ENCODE peak calls at places on chromosome X, in ten cellular contexts. Z, U, O, G, J, L, K, D, B and X are unnamed samples.
A peak's percentile ranks its signal among the peaks of the same experiment; 100 is the strongest.

GRCh38 chrX:155216940-155217450 is 735 bp downstream of the VBP1 start:
- DNase-seq in O (peak; percentile 19), Z (peak; percentile 28), G (no peak), L (no peak), B (no peak), D (no peak), J (no peak), K (no peak), U (no peak), X (no peak)

GRCh38 chrX:48835524-48836329 is at the start of gene PCSK1N:
- DNase-seq in Z (no peak), J (peak; percentile 65), D (no peak), L (no peak), U (no peak), G (no peak), O (peak; percentile 51), K (no peak), B (peak; percentile 59), X (no peak)

GRCh38 chrX:68719904-68720614 is 72.6 kb downstream of the STARD8 start:
- DNase-seq in B (peak; percentile 16), D (peak; percentile 14), U (no peak), K (peak; percentile 57), L (no peak), Z (no peak), J (peak; percentile 46), G (no peak), O (peak; percentile 17), X (no peak)

GRCh38 chrX:118839334-118839958 is 15.8 kb downstream of the ZCCHC12 start:
- DNase-seq in J (peak; percentile 92), K (peak; percentile 93), G (peak; percentile 31), Z (no peak), U (no peak), L (peak; percentile 78), B (peak; percentile 80), O (peak; percentile 88), D (peak; percentile 84), X (no peak)

GRCh38 chrX:119573840-119574393 is 446 bp upstream of the UBE2A start:
- DNase-seq in G (peak; percentile 51), O (no peak), K (no peak), Z (peak; percentile 31), J (no peak), L (peak; percentile 17), D (no peak), U (no peak), B (peak; percentile 57), X (no peak)

GRCh38 chrX:16444353-16444752 is 205.6 kb upstream of the S100G start:
- DNase-seq in J (no peak), O (no peak), B (no peak), Z (peak; percentile 84), L (no peak), U (peak; percentile 52), G (peak; percentile 78), D (no peak), K (no peak), X (no peak)

GRCh38 chrX:129678176-129678880 is 23.6 kb upstream of the APLN start:
- DNase-seq in L (peak; percentile 33), Z (no peak), G (no peak), J (peak; percentile 91), K (no peak), B (peak; percentile 69), O (peak; percentile 23), D (peak; percentile 72), U (no peak), X (no peak)

GRCh38 chrX:10677490-10677889 is 57.1 kb upstream of the MID1 start:
- DNase-seq in D (no peak), B (no peak), L (no peak), U (no peak), G (no peak), Z (no peak), K (no peak), O (no peak), J (no peak), X (no peak)

GRCh38 chrX:113996781-113997180 is 587.1 kb upstream of the HTR2C start:
- DNase-seq in L (no peak), O (no peak), J (no peak), Z (no peak), B (no peak), U (no peak), K (no peak), D (no peak), G (no peak), X (no peak)

GRCh38 chrX:26914232-26914631 is 548.9 kb downstream of the PPP4R3C start:
- DNase-seq in L (no peak), O (no peak), B (no peak), J (no peak), K (no peak), G (no peak), D (no peak), Z (no peak), U (no peak), X (no peak)

GRCh38 chrX:10126044-10126443 is 30.7 kb upstream of the CLCN4 start:
- DNase-seq in G (no peak), L (no peak), K (no peak), J (peak; percentile 77), D (no peak), U (no peak), Z (no peak), B (no peak), O (no peak), X (no peak)

GRCh38 chrX:45400380-45400779 is 199.7 kb upstream of the DIPK2B start:
- DNase-seq in K (no peak), D (no peak), L (no peak), B (no peak), Z (peak; percentile 82), J (no peak), G (peak; percentile 73), O (no peak), U (peak; percentile 57), X (no peak)
- H3K4me3 ChIP-seq in K (no peak overlapping the region), D (no peak overlapping the region), L (no peak overlapping the region), B (no peak overlapping the region), Z (no peak overlapping the region), J (no peak overlapping the region), G (no peak overlapping the region), O (no peak overlapping the region), U (no peak overlapping the region), X (no peak overlapping the region)

GRCh38 chrX:30504309-30504708 is 73.3 kb downstream of the TASL start:
- DNase-seq in O (peak; percentile 20), L (no peak), K (no peak), D (no peak), J (no peak), U (peak; percentile 36), B (peak; percentile 30), Z (peak; percentile 22), G (peak; percentile 45), X (no peak)
- TF ChIP-seq CTCF in O (peak; percentile 68), L (peak; percentile 49), K (no peak), D (peak; percentile 32), J (peak; percentile 35), U (peak; percentile 18), B (peak; percentile 60), Z (peak; percentile 35), G (peak; percentile 41), X (peak; percentile 20)

GRCh38 chrX:24026403-24026801 is 584 bp downstream of the KLHL15 start:
- DNase-seq in B (peak; percentile 29), K (no peak), L (no peak), J (no peak), G (peak; percentile 36), Z (no peak), O (peak; percentile 23), D (no peak), U (no peak), X (no peak)

GRCh38 chrX:24027985-24028384 is 999 bp upstream of the KLHL15 start:
- DNase-seq in B (no peak), Z (no peak), U (no peak), G (no peak), J (no peak), K (peak; percentile 69), D (no peak), L (no peak), O (peak; percentile 27), X (no peak)

GRCh38 chrX:24024819-24025740 is 1.9 kb downstream of the KLHL15 start:
- DNase-seq in D (peak; percentile 91), O (peak; percentile 91), J (peak; percentile 96), B (peak; percentile 93), G (peak; percentile 93), L (peak; percentile 90), Z (peak; percentile 78), U (peak; percentile 73), K (peak; percentile 96), X (peak; percentile 41)

GRCh38 chrX:24025741-24026402 is 1.1 kb downstream of the KLHL15 start:
- DNase-seq in D (peak; percentile 52), Z (peak; percentile 66), J (no peak), U (peak; percentile 29), L (no peak), B (peak; percentile 82), K (no peak), G (peak; percentile 59), O (no peak), X (no peak)

DNA sequence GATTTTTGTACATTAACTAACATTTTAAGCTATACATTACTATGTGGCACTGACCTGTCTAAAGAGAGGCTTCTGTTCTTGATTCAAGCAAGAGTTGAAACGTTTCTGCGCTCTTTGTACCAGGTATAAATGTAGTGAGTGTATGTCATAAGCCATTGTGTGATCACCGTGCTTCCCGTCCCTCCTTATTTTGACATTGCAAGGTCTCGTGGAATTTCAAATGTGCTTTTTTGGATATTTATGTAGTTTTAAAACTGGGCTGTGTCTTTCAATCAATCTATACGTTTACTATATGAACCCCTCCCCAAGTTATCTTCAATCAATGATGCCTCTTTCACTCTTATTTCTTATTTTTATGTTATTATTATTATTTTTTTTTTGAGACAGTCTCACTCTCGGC is at the start of gene KLHL15:
- DNase-seq in J (no peak), Z (no peak), B (no peak), L (no peak), U (no peak), K (no peak), D (no peak), G (no peak), O (no peak), X (no peak)
- H3K4me3 ChIP-seq in J (no peak within 1 kb of the TSS), Z (peak within 1 kb of the TSS; percentile 83), B (peak within 1 kb of the TSS; percentile 95), L (peak within 1 kb of the TSS; percentile 86), U (peak within 1 kb of the TSS; percentile 63), K (no peak within 1 kb of the TSS), D (peak within 1 kb of the TSS; percentile 83), G (peak within 1 kb of the TSS; percentile 66), O (peak within 1 kb of the TSS; percentile 97), X (peak within 1 kb of the TSS; percentile 52)

GRCh38 chrX:47561653-47562151 is 697 bp downstream of the ARAF start:
- DNase-seq in K (no peak), D (no peak), U (no peak), O (no peak), B (no peak), Z (no peak), L (no peak), J (no peak), G (no peak), X (no peak)

GRCh38 chrX:47564438-47565085 is 3.6 kb downstream of the ARAF start:
- DNase-seq in U (no peak), O (no peak), K (no peak), L (no peak), D (no peak), B (no peak), J (no peak), Z (no peak), G (no peak), X (no peak)

GRCh38 chrX:47560831-47561652 is at the start of gene ARAF:
- DNase-seq in U (peak; percentile 98), J (peak; percentile 93), Z (peak; percentile 98), D (peak; percentile 98), L (peak; percentile 95), O (peak; percentile 96), G (peak; percentile 99), K (peak; percentile 98), B (peak; percentile 100), X (peak; percentile 94)

GRCh38 chrX:47563801-47564315 is 2.9 kb downstream of the ARAF start:
- DNase-seq in O (no peak), L (no peak), Z (peak; percentile 70), J (no peak), K (no peak), D (no peak), B (no peak), G (no peak), U (no peak), X (no peak)

GRCh38 chrX:47562615-47563243 is 1.7 kb downstream of the ARAF start:
- DNase-seq in Z (no peak), J (no peak), K (no peak), B (peak; percentile 29), L (no peak), O (peak; percentile 37), D (no peak), U (no peak), G (peak; percentile 27), X (no peak)
- TF ChIP-seq CTCF in Z (peak; percentile 5), J (no peak), K (no peak), B (peak; percentile 21), L (peak; percentile 43), O (peak; percentile 53), D (no peak), U (peak; percentile 27), G (peak; percentile 38), X (peak; percentile 32)